ENCODE peak calls at places on chromosome 7, in four cellular contexts. One of them, this sample, is unnamed.

GRCh38 chr7:121172484-121172883 is 156.3 kb upstream of the WNT16 start:
- DNase-seq in NB4: no peak
- DNase-seq in A172: no peak
- DNase-seq in epithelial cell of esophagus: no peak
- DNase-seq in this sample: no peak

GRCh38 chr7:107506683-107507339 is 37.0 kb downstream of the GPR22 start:
- DNase-seq in NB4: peak
- DNase-seq in A172: peak
- DNase-seq in epithelial cell of esophagus: peak
- DNase-seq in this sample: peak

GRCh38 chr7:46369933-46370654 is 449.0 kb upstream of the IGFBP3 start:
- DNase-seq in NB4: no peak
- DNase-seq in A172: peak
- DNase-seq in epithelial cell of esophagus: peak
- DNase-seq in this sample: no peak

GRCh38 chr7:112970771-112971170 is 115.9 kb downstream of the GPR85 start:
- DNase-seq in NB4: no peak
- DNase-seq in A172: no peak
- DNase-seq in epithelial cell of esophagus: no peak
- DNase-seq in this sample: peak

GRCh38 chr7:81648716-81649115 is 121.1 kb downstream of the HGF start:
- DNase-seq in NB4: no peak
- DNase-seq in A172: no peak
- DNase-seq in epithelial cell of esophagus: no peak
- DNase-seq in this sample: no peak

GRCh38 chr7:100901921-100902332 is 6.2 kb upstream of the ACHE start:
- DNase-seq in NB4: no peak
- DNase-seq in A172: no peak
- DNase-seq in epithelial cell of esophagus: no peak
- DNase-seq in this sample: no peak

GRCh38 chr7:17822557-17823173 is 117.6 kb downstream of the SNX13 start:
- DNase-seq in NB4: no peak
- DNase-seq in A172: no peak
- DNase-seq in epithelial cell of esophagus: no peak
- DNase-seq in this sample: no peak

GRCh38 chr7:139887895-139888518 is 58.9 kb downstream of the TBXAS1 start:
- DNase-seq in NB4: no peak
- DNase-seq in A172: no peak
- DNase-seq in epithelial cell of esophagus: no peak
- DNase-seq in this sample: no peak

GRCh38 chr7:32536585-32536984 is 41.3 kb downstream of the AVL9 start:
- DNase-seq in NB4: no peak
- DNase-seq in A172: peak
- DNase-seq in epithelial cell of esophagus: peak
- DNase-seq in this sample: no peak

GRCh38 chr7:129368389-129368986 is 65.7 kb upstream of the STRIP2 start:
- DNase-seq in NB4: no peak
- DNase-seq in A172: no peak
- DNase-seq in epithelial cell of esophagus: no peak
- DNase-seq in this sample: no peak

GRCh38 chr7:66739953-66740301 is 606 bp upstream of the RABGEF1 start:
- DNase-seq in NB4: peak
- DNase-seq in A172: no peak
- DNase-seq in epithelial cell of esophagus: no peak
- DNase-seq in this sample: peak

GRCh38 chr7:14040528-14040927 is 51.1 kb upstream of the ETV1 start:
- DNase-seq in NB4: no peak
- DNase-seq in A172: no peak
- DNase-seq in epithelial cell of esophagus: no peak
- DNase-seq in this sample: no peak

GRCh38 chr7:128030999-128031681 is at the start of gene LRRC4:
- DNase-seq in NB4: no peak
- DNase-seq in A172: no peak
- DNase-seq in epithelial cell of esophagus: peak
- DNase-seq in this sample: peak

GRCh38 chr7:19558527-19558926 is 150.3 kb downstream of the POLR1F start:
- DNase-seq in NB4: no peak
- DNase-seq in A172: peak
- DNase-seq in epithelial cell of esophagus: peak
- DNase-seq in this sample: no peak

GRCh38 chr7:26633557-26633956 is 230.8 kb downstream of the SKAP2 start:
- DNase-seq in NB4: no peak
- DNase-seq in A172: peak
- DNase-seq in epithelial cell of esophagus: no peak
- DNase-seq in this sample: no peak

GRCh38 chr7:147579148-147579547 is 1011.4 kb upstream of the C7orf33 start:
- DNase-seq in NB4: no peak
- DNase-seq in A172: no peak
- DNase-seq in epithelial cell of esophagus: no peak
- DNase-seq in this sample: no peak

GRCh38 chr7:99112097-99112496 is 31.8 kb downstream of the SMURF1 start:
- DNase-seq in NB4: peak
- DNase-seq in A172: peak
- DNase-seq in epithelial cell of esophagus: peak
- DNase-seq in this sample: peak

GRCh38 chr7:132394283-132395003 is 181.8 kb downstream of the PLXNA4 start:
- DNase-seq in NB4: peak
- DNase-seq in A172: no peak
- DNase-seq in epithelial cell of esophagus: no peak
- DNase-seq in this sample: peak

GRCh38 chr7:115363916-115364315 is 442.0 kb downstream of the MDFIC start:
- DNase-seq in NB4: no peak
- DNase-seq in A172: no peak
- DNase-seq in epithelial cell of esophagus: peak
- DNase-seq in this sample: no peak

GRCh38 chr7:151637781-151638261 is 118.1 kb upstream of the RHEB start:
- DNase-seq in NB4: no peak
- DNase-seq in A172: peak
- DNase-seq in epithelial cell of esophagus: no peak
- DNase-seq in this sample: no peak

GRCh38 chr7:157635148-157635500 is 298.3 kb downstream of the DNAJB6 start:
- DNase-seq in NB4: no peak
- DNase-seq in A172: no peak
- DNase-seq in epithelial cell of esophagus: no peak
- DNase-seq in this sample: no peak

GRCh38 chr7:51160411-51160810 is 156.2 kb downstream of the COBL start:
- DNase-seq in NB4: no peak
- DNase-seq in A172: no peak
- DNase-seq in epithelial cell of esophagus: no peak
- DNase-seq in this sample: no peak

GRCh38 chr7:104535841-104536240 is 207.4 kb downstream of the LHFPL3 start:
- DNase-seq in NB4: no peak
- DNase-seq in A172: no peak
- DNase-seq in epithelial cell of esophagus: no peak
- DNase-seq in this sample: no peak

GRCh38 chr7:56538541-56539429 is 422.6 kb upstream of the NUPR2 start:
- DNase-seq in NB4: no peak
- DNase-seq in A172: no peak
- DNase-seq in epithelial cell of esophagus: no peak
- DNase-seq in this sample: no peak

GRCh38 chr7:99014113-99014985 is 129.6 kb downstream of the SMURF1 start:
- DNase-seq in NB4: no peak
- DNase-seq in A172: no peak
- DNase-seq in epithelial cell of esophagus: no peak
- DNase-seq in this sample: no peak

GRCh38 chr7:4227105-4228010 is 454.7 kb upstream of the FOXK1 start:
- DNase-seq in NB4: no peak
- DNase-seq in A172: no peak
- DNase-seq in epithelial cell of esophagus: no peak
- DNase-seq in this sample: no peak

GRCh38 chr7:27953777-27954176 is 213.8 kb downstream of the TAX1BP1 start:
- DNase-seq in NB4: no peak
- DNase-seq in A172: no peak
- DNase-seq in epithelial cell of esophagus: no peak
- DNase-seq in this sample: no peak

GRCh38 chr7:114298011-114298410 is 116.6 kb upstream of the FOXP2 start:
- DNase-seq in NB4: no peak
- DNase-seq in A172: no peak
- DNase-seq in epithelial cell of esophagus: peak
- DNase-seq in this sample: peak

GRCh38 chr7:143265017-143265693 is 1.9 kb downstream of the GSTK1 start:
- DNase-seq in NB4: no peak
- DNase-seq in A172: no peak
- DNase-seq in epithelial cell of esophagus: no peak
- DNase-seq in this sample: no peak

This sample was measured in Kasumi-1.